ENCODE peak calls at places on chromosomes 6 and 20, in five cellular contexts. T is germinal center, M is WTC11, W is GM04504, G is cardiac muscle cell. O is an unnamed sample.

GRCh38 chr6:44309092-44309491 is 4.1 kb downstream of the AARS2 start:
- DNase-seq in M (no peak), W (peak; percentile 85), T (no peak), G (no peak), O (no peak)

GRCh38 chr20:4081396-4081795 is 66.0 kb upstream of the RNF24 start:
- DNase-seq in M (no peak), G (no peak), W (no peak), T (no peak), O (no peak)

GRCh38 chr6:4351857-4352669 is 216.7 kb upstream of the ECI2 start:
- DNase-seq in G (no peak), W (peak; percentile 92), T (no peak), M (no peak), O (peak; percentile 82)

GRCh38 chr20:34189572-34190163 is 51.6 kb upstream of the ASIP start:
- DNase-seq in T (no peak), W (no peak), M (no peak), G (no peak), O (no peak)

GRCh38 chr20:44776977-44777376 is 31.3 kb downstream of the KCNK15 start:
- DNase-seq in G (peak; percentile 74), W (no peak), T (no peak), M (peak; percentile 69), O (no peak)

GRCh38 chr6:29943053-29943966 is 978 bp downstream of the HLA-A start:
- DNase-seq in M (no peak), T (no peak), W (no peak), G (no peak), O (no peak)

GRCh38 chr6:4316867-4317400 is 181.6 kb upstream of the ECI2 start:
- DNase-seq in T (no peak), M (no peak), W (peak; percentile 89), G (no peak), O (peak; percentile 61)

GRCh38 chr6:136466789-136467585 is 83.2 kb downstream of the MAP7 start:
- DNase-seq in M (no peak), T (no peak), W (no peak), G (peak; percentile 3), O (no peak)

GRCh38 chr20:51385941-51386530 is 156.5 kb downstream of the NFATC2 start:
- DNase-seq in T (peak; percentile 56), W (peak; percentile 24), M (peak; percentile 53), G (peak; percentile 57), O (no peak)

GRCh38 chr6:169073311-169073710 is 180.3 kb downstream of the THBS2 start:
- DNase-seq in G (no peak), W (peak; percentile 94), T (no peak), M (no peak), O (peak; percentile 99)

GRCh38 chr20:17210983-17211382 is 15.9 kb upstream of the PCSK2 start:
- DNase-seq in G (no peak), M (no peak), W (no peak), T (no peak), O (no peak)

GRCh38 chr6:18053071-18053475 is 65.6 kb upstream of the KIF13A start:
- DNase-seq in G (no peak), M (no peak), W (peak; percentile 65), T (no peak), O (peak; percentile 56)

GRCh38 chr6:98944598-98945011 is 3.1 kb downstream of the FBXL4 start:
- DNase-seq in W (no peak), M (no peak), G (no peak), T (no peak), O (no peak)

GRCh38 chr6:161292145-161292544 is 18.3 kb upstream of the AGPAT4 start:
- DNase-seq in T (no peak), G (no peak), W (no peak), M (peak; percentile 28), O (no peak)

GRCh38 chr6:11393713-11394627 is 143.6 kb upstream of the TMEM170B start:
- DNase-seq in T (no peak), G (no peak), W (no peak), M (no peak), O (no peak)

GRCh38 chr6:135655055-135655454 is 157.5 kb upstream of the AHI1 start:
- DNase-seq in W (no peak), T (no peak), G (no peak), M (no peak), O (no peak)

O was measured in AG09309.